ENCODE peak calls at places on chromosomes 2 and 18, in six cellular contexts. O is T-helper 9 cell, F is left colon, B is spleen, P is K562, R is keratinocyte. L is an unnamed sample.

GRCh38 chr18:55833543-55833942 is 245.6 kb upstream of the TCF4 start:
- DNase-seq in O (no peak), F (no peak), B (no peak), P (no peak), R (peak; percentile 91), L (no peak)

GRCh38 chr2:97693476-97693875 is 19.9 kb upstream of the ZAP70 start:
- DNase-seq in O (no peak), F (no peak), B (no peak), P (no peak), R (no peak), L (no peak)

GRCh38 chr2:223196331-223196730 is 144.3 kb downstream of the KCNE4 start:
- DNase-seq in O (no peak), F (no peak), B (no peak), P (no peak), R (no peak), L (no peak)

GRCh38 chr18:44130365-44130942 is 550.2 kb upstream of the SETBP1 start:
- DNase-seq in O (no peak), F (no peak), B (no peak), P (peak; percentile 8), R (no peak), L (no peak)

GRCh38 chr2:210195066-210195852 is 24.1 kb upstream of the KANSL1L start:
- DNase-seq in O (no peak), F (no peak), B (no peak), P (peak; percentile 36), R (no peak), L (no peak)

GRCh38 chr18:64082054-64082453 is 66.8 kb downstream of the LINC00305 start:
- DNase-seq in O (no peak), F (no peak), B (no peak), P (no peak), R (no peak), L (no peak)

GRCh38 chr2:235757212-235757611 is 263.4 kb downstream of the AGAP1 start:
- DNase-seq in O (no peak), F (no peak), B (no peak), P (no peak), R (no peak), L (no peak)

GRCh38 chr2:236633219-236633570 is 63.6 kb downstream of the ACKR3 start:
- DNase-seq in O (no peak), F (no peak), B (peak; percentile 61), P (no peak), R (no peak), L (no peak)

GRCh38 chr2:226524381-226524843 is 275.2 kb downstream of the IRS1 start:
- DNase-seq in O (no peak), F (no peak), B (no peak), P (no peak), R (no peak), L (no peak)

GRCh38 chr2:189328451-189329249 is 112.6 kb upstream of the WDR75 start:
- DNase-seq in O (no peak), F (no peak), B (no peak), P (no peak), R (no peak), L (no peak)

GRCh38 chr2:105781274-105781673 is 36.6 kb downstream of the NCK2 start:
- DNase-seq in O (no peak), F (no peak), B (no peak), P (no peak), R (no peak), L (no peak)

GRCh38 chr18:32884543-32884942 is 111.7 kb upstream of the KLHL14 start:
- DNase-seq in O (no peak), F (no peak), B (peak; percentile 78), P (no peak), R (no peak), L (no peak)

GRCh38 chr2:8437228-8437948 is 244.5 kb upstream of the ID2 start:
- DNase-seq in O (no peak), F (no peak), B (no peak), P (no peak), R (no peak), L (no peak)

GRCh38 chr2:175011505-175011904 is 6.3 kb upstream of the CHN1 start:
- DNase-seq in O (no peak), F (no peak), B (no peak), P (no peak), R (no peak), L (no peak)

GRCh38 chr2:46812381-46813024 is 103.1 kb downstream of the MCFD2 start:
- DNase-seq in O (no peak), F (no peak), B (peak; percentile 74), P (no peak), R (no peak), L (no peak)

GRCh38 chr2:195322324-195322723 is 334.7 kb upstream of the SLC39A10 start:
- DNase-seq in O (no peak), F (peak; percentile 69), B (no peak), P (peak; percentile 85), R (no peak), L (no peak)

L was measured in activated effector memory CD4-positive, alpha-beta T cell treated with Interleukin-2 at 50 U/mL for 16 hours.